ENCODE peak calls at places on chromosomes 4 and X, in four cellular contexts. D is fibroblast of the aortic adventitia, S is left lung, G is mesenchymal stem cell. B is an unnamed sample.

GRCh38 chrX:154751121-154751668 is 318 bp upstream of the GAB3 start:
- DNase-seq in G (no peak), S (peak; percentile 44), D (no peak), B (no peak)

GRCh38 chrX:123215397-123216089 is 31.5 kb downstream of the GRIA3 start:
- DNase-seq in D (no peak), S (no peak), G (no peak), B (no peak)

GRCh38 chr4:174604198-174604597 is 81.9 kb upstream of the HPGD start:
- DNase-seq in D (peak; percentile 67), G (peak; percentile 80), S (no peak), B (peak; percentile 73)

GRCh38 chrX:72128881-72129280 is 2.8 kb downstream of the RTL5 start:
- DNase-seq in D (no peak), S (no peak), G (no peak), B (no peak)

GRCh38 chrX:118174516-118174915 is 57.9 kb upstream of the KLHL13 start:
- DNase-seq in D (peak; percentile 2), G (no peak), S (no peak), B (no peak)

GRCh38 chrX:11272863-11273262 is 20.4 kb upstream of the AMELX start:
- DNase-seq in S (no peak), D (no peak), G (no peak), B (no peak)

GRCh38 chr4:88359558-88359957 is 19.1 kb upstream of the HERC6 start:
- DNase-seq in G (no peak), D (no peak), S (no peak), B (no peak)

GRCh38 chrX:112826020-112826419 is 14.6 kb downstream of the AMOT start:
- DNase-seq in S (no peak), D (no peak), G (peak; percentile 41), B (peak; percentile 20)

GRCh38 chr4:186845137-186845842 is 121.6 kb upstream of the FAT1 start:
- DNase-seq in D (peak; percentile 80), S (no peak), G (peak; percentile 95), B (peak; percentile 96)
- H3K4me3 ChIP-seq in D (no peak overlapping the region), S (no peak overlapping the region), G (no peak overlapping the region), B (no peak overlapping the region)

GRCh38 chr4:24800273-24800880 is 5.0 kb downstream of the SOD3 start:
- DNase-seq in D (no peak), G (no peak), S (no peak), B (no peak)
- H3K4me3 ChIP-seq in D (no peak overlapping the region), G (peak overlapping the region; percentile 35), S (no peak overlapping the region), B (peak overlapping the region; percentile 27)

GRCh38 chr4:10115271-10115656 is 1.3 kb downstream of the WDR1 start:
- DNase-seq in S (no peak), G (peak; percentile 65), D (peak; percentile 60), B (peak; percentile 63)

GRCh38 chr4:10115657-10116624 is 658 bp downstream of the WDR1 start:
- DNase-seq in G (peak; percentile 39), S (peak; percentile 65), D (peak; percentile 25), B (peak; percentile 34)

GRCh38 chr4:10114147-10114546 is 2.5 kb downstream of the WDR1 start:
- DNase-seq in G (no peak), D (no peak), S (no peak), B (no peak)

GRCh38 chr4:10113362-10114047 is 3.1 kb downstream of the WDR1 start:
- DNase-seq in S (no peak), G (no peak), D (no peak), B (no peak)

DNA sequence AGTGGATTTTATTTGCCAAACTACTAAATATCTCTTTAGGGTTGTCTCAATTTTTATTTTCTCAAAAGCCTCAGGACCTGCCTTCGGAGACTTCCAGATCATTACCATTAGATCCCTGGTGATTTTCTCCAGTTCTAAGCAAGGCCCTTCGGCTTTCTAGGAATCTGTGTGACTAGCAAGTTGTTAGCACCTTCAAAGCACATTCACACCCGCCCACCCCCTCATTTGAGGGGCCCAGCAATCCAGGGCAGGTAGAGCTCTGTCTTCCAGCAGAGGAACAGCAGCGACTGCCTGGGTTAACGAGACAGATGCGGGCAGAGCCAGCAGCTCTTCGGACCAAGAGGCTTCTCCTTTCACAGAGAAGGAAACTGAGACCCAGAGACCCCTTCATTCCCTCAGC is 2.0 kb downstream of the WDR1 start:
- DNase-seq in D (no peak), S (no peak), G (no peak), B (no peak)
- H3K4me3 ChIP-seq in D (peak overlapping the region; percentile 81), S (peak overlapping the region; percentile 97), G (no peak overlapping the region), B (peak overlapping the region; percentile 79)

DNA sequence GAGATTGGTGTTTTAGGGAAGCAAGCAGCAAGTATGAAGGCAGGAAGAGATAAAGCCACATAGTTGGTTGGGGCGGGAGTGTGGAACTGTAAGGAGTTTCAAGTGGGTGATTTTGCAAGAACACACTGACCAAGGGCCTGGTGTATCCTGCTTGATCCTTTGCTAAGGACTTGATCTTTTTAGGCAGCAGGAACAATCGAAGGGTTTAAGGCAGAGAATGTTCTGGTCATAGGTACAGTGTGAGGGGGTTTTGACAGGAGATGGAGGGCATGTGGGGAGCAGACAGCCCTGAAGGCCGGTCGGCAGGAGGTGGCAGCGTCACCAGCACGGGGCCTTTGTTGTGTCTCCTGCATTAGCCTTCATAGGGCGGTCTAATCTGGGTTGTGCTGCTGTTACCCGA is 54.7 kb downstream of the FAM193A start:
- DNase-seq in D (peak; percentile 68), G (peak; percentile 84), S (peak; percentile 48), B (peak; percentile 78)
- H3K4me3 ChIP-seq in D (no peak overlapping the region), G (no peak overlapping the region), S (no peak overlapping the region), B (no peak overlapping the region)

GRCh38 chr4:86557526-86557925 is 36.6 kb upstream of the PTPN13 start:
- DNase-seq in D (no peak), S (no peak), G (no peak), B (peak; percentile 3)
- H3K4me3 ChIP-seq in D (no peak overlapping the region), S (no peak overlapping the region), G (no peak overlapping the region), B (no peak overlapping the region)

GRCh38 chrX:137032841-137033773 is 688 bp downstream of the GPR101 start:
- DNase-seq in D (no peak), G (no peak), S (no peak), B (no peak)
- H3K4me3 ChIP-seq in D (no peak overlapping the region), G (no peak overlapping the region), S (no peak overlapping the region), B (no peak overlapping the region)